ENCODE peak calls at places on chromosomes 5 and 9, in nine cellular contexts. F is A549, G is stomach, V is K562, P is HepG2, I is GM12878, L is transverse colon, Q is SK-N-SH, S is sigmoid colon. M is an unnamed sample.

GRCh38 chr5:68137451-68138190 is 77.9 kb upstream of the PIK3R1 start:
- DNase-seq in F (no peak), G (no peak), V (no peak), P (no peak), I (no peak), L (no peak), Q (no peak), S (no peak), M (no peak)

GRCh38 chr9:71703172-71703872 is 65.0 kb downstream of the CEMIP2 start:
- DNase-seq in F (no peak), G (no peak), V (no peak), P (no peak), I (no peak), L (no peak), Q (no peak), S (no peak), M (no peak)

GRCh38 chr9:3526903-3527652 is 1.3 kb upstream of the RFX3 start:
- DNase-seq in F (peak), G (no peak), V (no peak), P (peak), I (no peak), L (peak), Q (peak), S (no peak), M (no peak)

GRCh38 chr9:124349675-124350484 is 65.4 kb downstream of the PSMB7 start:
- DNase-seq in F (no peak), G (no peak), V (no peak), P (no peak), I (no peak), L (no peak), Q (no peak), S (peak), M (peak)

GRCh38 chr5:98470747-98471146 is 302.7 kb upstream of the RGMB start:
- DNase-seq in F (no peak), G (no peak), V (no peak), P (no peak), I (no peak), L (no peak), Q (no peak), S (no peak), M (no peak)

GRCh38 chr9:106405871-106406435 is 457.0 kb upstream of the ZNF462 start:
- DNase-seq in F (no peak), G (no peak), V (no peak), P (no peak), I (no peak), L (no peak), Q (no peak), S (no peak), M (no peak)

GRCh38 chr5:135887881-135888614 is 7.6 kb downstream of the IL9 start:
- DNase-seq in F (peak), G (no peak), V (peak), P (peak), I (no peak), L (no peak), Q (no peak), S (no peak), M (no peak)

GRCh38 chr5:142807378-142807911 is 37.3 kb downstream of the ARHGAP26 start:
- DNase-seq in F (peak), G (no peak), V (no peak), P (peak), I (no peak), L (no peak), Q (no peak), S (peak), M (no peak)

GRCh38 chr5:150658699-150659265 is 2.3 kb upstream of the MYOZ3 start:
- DNase-seq in F (no peak), G (no peak), V (no peak), P (no peak), I (no peak), L (no peak), Q (no peak), S (peak), M (no peak)

GRCh38 chr9:18982246-18982589 is 50.8 kb downstream of the SAXO1 start:
- DNase-seq in F (no peak), G (no peak), V (no peak), P (no peak), I (no peak), L (no peak), Q (no peak), S (no peak), M (no peak)

GRCh38 chr5:33148076-33148501 is 292.7 kb upstream of the TARS1 start:
- DNase-seq in F (peak), G (no peak), V (no peak), P (peak), I (no peak), L (no peak), Q (no peak), S (peak), M (no peak)

GRCh38 chr5:74212336-74212735 is 428.2 kb downstream of the ENC1 start:
- DNase-seq in F (peak), G (no peak), V (peak), P (peak), I (no peak), L (peak), Q (no peak), S (no peak), M (no peak)

GRCh38 chr5:8906303-8906967 is 639.4 kb downstream of the SEMA5A start:
- DNase-seq in F (peak), G (no peak), V (no peak), P (no peak), I (no peak), L (no peak), Q (no peak), S (no peak), M (no peak)

GRCh38 chr5:141475625-141476131 is at the start of gene PCDHGC3:
- DNase-seq in F (peak), G (peak), V (peak), P (peak), I (peak), L (peak), Q (peak), S (peak), M (peak)

GRCh38 chr5:102152906-102153787 is 142.9 kb downstream of the SLCO4C1 start:
- DNase-seq in F (peak), G (no peak), V (no peak), P (peak), I (no peak), L (no peak), Q (peak), S (no peak), M (no peak)

GRCh38 chr5:72556351-72557146 is 49.3 kb upstream of the ZNF366 start:
- DNase-seq in F (peak), G (peak), V (no peak), P (peak), I (peak), L (peak), Q (no peak), S (peak), M (peak)

GRCh38 chr5:80686757-80687156 is 32.0 kb upstream of the DHFR start:
- DNase-seq in F (peak), G (no peak), V (no peak), P (peak), I (no peak), L (no peak), Q (no peak), S (no peak), M (no peak)

GRCh38 chr5:116303340-116303739 is 218.5 kb downstream of the COMMD10 start:
- DNase-seq in F (no peak), G (no peak), V (no peak), P (no peak), I (no peak), L (no peak), Q (no peak), S (no peak), M (no peak)

GRCh38 chr5:73119492-73120157 is 750 bp upstream of the TMEM171 start:
- DNase-seq in F (peak), G (peak), V (no peak), P (no peak), I (no peak), L (peak), Q (peak), S (no peak), M (no peak)

GRCh38 chr9:16925426-16925825 is 55.0 kb upstream of the BNC2 start:
- DNase-seq in F (no peak), G (no peak), V (no peak), P (no peak), I (no peak), L (no peak), Q (no peak), S (no peak), M (no peak)

GRCh38 chr9:36037580-36038169 is 962 bp downstream of the RECK start:
- DNase-seq in F (peak), G (no peak), V (no peak), P (no peak), I (no peak), L (no peak), Q (peak), S (peak), M (no peak)

GRCh38 chr9:14868772-14869583 is 41.2 kb downstream of the FREM1 start:
- DNase-seq in F (no peak), G (no peak), V (no peak), P (peak), I (no peak), L (no peak), Q (no peak), S (no peak), M (no peak)

GRCh38 chr9:95726756-95727155 is 148.7 kb upstream of the ERCC6L2 start:
- DNase-seq in F (peak), G (no peak), V (peak), P (peak), I (no peak), L (no peak), Q (peak), S (no peak), M (no peak)

GRCh38 chr5:31378838-31379237 is 153.1 kb downstream of the DROSHA start:
- DNase-seq in F (no peak), G (no peak), V (peak), P (no peak), I (no peak), L (no peak), Q (no peak), S (no peak), M (no peak)

GRCh38 chr9:88586452-88586851 is 51.5 kb downstream of the NXNL2 start:
- DNase-seq in F (no peak), G (no peak), V (no peak), P (no peak), I (no peak), L (no peak), Q (no peak), S (no peak), M (no peak)

GRCh38 chr9:88590558-88591146 is 55.7 kb downstream of the NXNL2 start:
- DNase-seq in F (peak), G (no peak), V (no peak), P (peak), I (no peak), L (no peak), Q (no peak), S (no peak), M (no peak)

GRCh38 chr9:88589656-88590055 is 54.7 kb downstream of the NXNL2 start:
- DNase-seq in F (no peak), G (no peak), V (no peak), P (no peak), I (no peak), L (no peak), Q (no peak), S (no peak), M (no peak)

GRCh38 chr9:88587182-88587581 is 52.2 kb downstream of the NXNL2 start:
- DNase-seq in F (peak), G (peak), V (no peak), P (no peak), I (no peak), L (peak), Q (no peak), S (no peak), M (no peak)

GRCh38 chr9:88587885-88588628 is 53.1 kb downstream of the NXNL2 start:
- DNase-seq in F (no peak), G (no peak), V (no peak), P (no peak), I (no peak), L (no peak), Q (no peak), S (no peak), M (no peak)
- TF ChIP-seq EP300 in F (no peak), G (no peak), V (no peak), P (no peak), I (no peak), L (no peak), Q (no peak), S (no peak), M (no peak)

GRCh38 chr5:53123702-53124101 is 14.1 kb upstream of the MOCS2 start:
- DNase-seq in F (no peak), G (no peak), V (no peak), P (no peak), I (no peak), L (no peak), Q (no peak), S (no peak), M (no peak)
- TF ChIP-seq CTCF in F (peak), G (no peak), V (peak), P (no peak), I (no peak), L (no peak), Q (peak), S (no peak), M (no peak)

GRCh38 chr5:180990086-180990888 is 1.6 kb downstream of the BTNL3 start:
- DNase-seq in F (no peak), G (no peak), V (no peak), P (no peak), I (no peak), L (no peak), Q (no peak), S (no peak), M (no peak)
- TF ChIP-seq EP300 in F (no peak), G (no peak), V (no peak), P (no peak), I (no peak), L (no peak), Q (no peak), S (no peak), M (no peak)

DNA sequence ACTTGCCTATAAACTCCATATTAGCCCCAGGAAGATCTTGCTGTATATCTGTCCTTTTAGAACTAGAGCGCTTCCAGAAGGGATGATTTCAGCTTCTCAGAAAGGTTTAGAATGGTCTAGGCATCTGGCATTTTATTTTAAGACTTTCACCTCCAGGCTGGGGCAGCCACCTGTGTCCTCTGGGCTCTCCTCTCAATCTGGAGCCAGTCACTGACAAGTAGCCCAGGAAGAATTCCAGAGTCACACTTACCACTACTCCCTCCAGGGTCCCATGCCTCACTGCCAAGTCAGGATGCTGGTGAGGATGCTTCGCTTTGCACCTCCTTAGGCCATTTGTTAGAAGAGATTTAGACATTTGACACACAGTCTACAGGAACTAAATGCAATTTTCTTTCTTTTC is 20.8 kb downstream of the B4GALT1 start:
- DNase-seq in F (no peak), G (no peak), V (no peak), P (no peak), I (no peak), L (peak), Q (no peak), S (no peak), M (no peak)
- TF ChIP-seq CTCF in F (no peak), G (no peak), V (no peak), P (no peak), I (no peak), L (no peak), Q (no peak), S (no peak), M (no peak)

DNA sequence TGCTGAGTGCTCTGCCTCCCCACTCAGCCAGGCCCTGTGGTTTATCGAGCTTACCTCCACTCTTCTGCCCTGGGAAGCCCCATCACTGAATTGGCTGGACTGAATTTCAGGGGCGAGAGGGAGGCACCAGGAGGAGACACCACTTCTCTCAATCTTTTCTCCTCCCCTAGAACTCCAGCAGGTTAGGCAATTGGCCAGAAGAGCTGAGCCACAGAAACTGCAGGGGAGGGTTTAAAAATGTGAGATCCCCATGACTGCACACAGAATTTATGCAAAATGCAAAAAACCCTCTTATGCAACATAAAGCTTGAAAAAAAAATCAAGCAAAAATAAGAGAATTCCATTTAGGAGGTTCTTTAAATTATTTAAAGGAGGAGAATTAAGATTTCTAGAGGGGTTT is 29.9 kb downstream of the TUT7 start:
- DNase-seq in F (no peak), G (no peak), V (no peak), P (no peak), I (no peak), L (no peak), Q (no peak), S (no peak), M (no peak)
- TF ChIP-seq EP300 in F (no peak), G (no peak), V (no peak), P (no peak), I (no peak), L (no peak), Q (no peak), S (no peak), M (no peak)

GRCh38 chr5:62718368-62718767 is 139.7 kb downstream of the LRRC70 start:
- DNase-seq in F (peak), G (no peak), V (peak), P (no peak), I (no peak), L (no peak), Q (no peak), S (no peak), M (no peak)
- TF ChIP-seq CTCF in F (no peak), G (no peak), V (peak), P (no peak), I (peak), L (no peak), Q (no peak), S (no peak), M (no peak)

M was measured in ovary.